ENCODE peak calls at places on chromosomes 2 and 18, in four cellular contexts. J is T-helper 17 cell, Q is COR-L47, M is A549. F is an unnamed sample.

GRCh38 chr2:223930002-223930976 is 14.8 kb downstream of the WDFY1 start:
- DNase-seq in M (no peak), Q (no peak), J (no peak), F (no peak)

GRCh38 chr18:10838594-10838993 is 310.8 kb downstream of the PIEZO2 start:
- DNase-seq in M (no peak), J (no peak), Q (no peak), F (no peak)

GRCh38 chr18:55559735-55560134 is 28.3 kb downstream of the TCF4 start:
- DNase-seq in Q (no peak), M (no peak), J (no peak), F (no peak)

GRCh38 chr2:124316133-124316532 is 291.0 kb downstream of the CNTNAP5 start:
- DNase-seq in M (no peak), J (no peak), Q (no peak), F (no peak)

GRCh38 chr2:45103351-45104145 is 94.3 kb upstream of the SIX2 start:
- DNase-seq in Q (no peak), M (no peak), J (no peak), F (no peak)

GRCh38 chr2:124081154-124081771 is 56.2 kb downstream of the CNTNAP5 start:
- DNase-seq in M (no peak), J (no peak), Q (no peak), F (no peak)

GRCh38 chr2:99488587-99488998 is 1.2 kb downstream of the REV1 start:
- DNase-seq in J (no peak), M (no peak), Q (no peak), F (no peak)

GRCh38 chr2:207483477-207483876 is 46.3 kb upstream of the CREB1 start:
- DNase-seq in M (no peak), Q (no peak), J (no peak), F (no peak)

GRCh38 chr2:48398285-48399135 is 131.4 kb upstream of the STON1 start:
- DNase-seq in Q (peak; percentile 86), M (no peak), J (no peak), F (no peak)

GRCh38 chr2:26970928-26971627 is 641 bp downstream of the MAPRE3 start:
- DNase-seq in Q (no peak), M (peak; percentile 46), J (no peak), F (no peak)

GRCh38 chr2:17529771-17530170 is 10.7 kb upstream of the VSNL1 start:
- DNase-seq in M (no peak), J (no peak), Q (no peak), F (no peak)

GRCh38 chr2:41353060-41353459 is 694.8 kb upstream of the PKDCC start:
- DNase-seq in Q (no peak), J (no peak), M (no peak), F (no peak)

GRCh38 chr2:132390076-132390475 is 26.5 kb upstream of the GPR39 start:
- DNase-seq in J (no peak), Q (no peak), M (no peak), F (no peak)

GRCh38 chr2:129165001-129165400 is 814.5 kb upstream of the RAB6C start:
- DNase-seq in M (no peak), Q (no peak), J (no peak), F (no peak)

GRCh38 chr2:170235860-170236638 is 58.1 kb downstream of the MYO3B start:
- DNase-seq in J (no peak), Q (peak; percentile 62), M (peak; percentile 16), F (no peak)